ENCODE peak calls at places on chromosomes 2 and 18, in four cellular contexts. One of them, this sample, is unnamed.

GRCh38 chr2:88452151-88452851 is at the start of gene FOXI3:
- DNase-seq in Peyer's patch: no peak
- DNase-seq in astrocyte of the spinal cord: no peak
- DNase-seq in GM23338: peak
- DNase-seq in this sample: no peak

GRCh38 chr2:227864161-227864756 is 7.2 kb upstream of the DAW1 start:
- DNase-seq in Peyer's patch: no peak
- DNase-seq in astrocyte of the spinal cord: peak
- DNase-seq in GM23338: no peak
- DNase-seq in this sample: no peak

GRCh38 chr2:172375247-172375646 is 52.1 kb upstream of the ITGA6 start:
- DNase-seq in Peyer's patch: no peak
- DNase-seq in astrocyte of the spinal cord: no peak
- DNase-seq in GM23338: no peak
- DNase-seq in this sample: no peak

GRCh38 chr18:49560277-49561126 is 1.4 kb upstream of the LIPG start:
- DNase-seq in Peyer's patch: peak
- DNase-seq in astrocyte of the spinal cord: no peak
- DNase-seq in GM23338: peak
- DNase-seq in this sample: no peak

GRCh38 chr18:48605408-48605845 is 66.6 kb downstream of the CTIF start:
- DNase-seq in Peyer's patch: no peak
- DNase-seq in astrocyte of the spinal cord: peak
- DNase-seq in GM23338: peak
- DNase-seq in this sample: peak

GRCh38 chr2:60560734-60561649 is 7.5 kb upstream of the BCL11A start:
- DNase-seq in Peyer's patch: no peak
- DNase-seq in astrocyte of the spinal cord: no peak
- DNase-seq in GM23338: peak
- DNase-seq in this sample: no peak

GRCh38 chr2:22536131-22536530 is 848.8 kb upstream of the KLHL29 start:
- DNase-seq in Peyer's patch: no peak
- DNase-seq in astrocyte of the spinal cord: no peak
- DNase-seq in GM23338: no peak
- DNase-seq in this sample: no peak

GRCh38 chr2:38750793-38751042 is 443 bp downstream of the SRSF7 start:
- DNase-seq in Peyer's patch: no peak
- DNase-seq in astrocyte of the spinal cord: no peak
- DNase-seq in GM23338: peak
- DNase-seq in this sample: no peak

GRCh38 chr2:202193881-202194353 is 44.5 kb downstream of the SUMO1 start:
- DNase-seq in Peyer's patch: no peak
- DNase-seq in astrocyte of the spinal cord: no peak
- DNase-seq in GM23338: peak
- DNase-seq in this sample: no peak

GRCh38 chr2:166070231-166070630 is 57.6 kb downstream of the SCN1A start:
- DNase-seq in Peyer's patch: no peak
- DNase-seq in astrocyte of the spinal cord: no peak
- DNase-seq in GM23338: no peak
- DNase-seq in this sample: no peak

GRCh38 chr18:12748671-12749070 is 45.8 kb downstream of the PSMG2 start:
- DNase-seq in Peyer's patch: no peak
- DNase-seq in astrocyte of the spinal cord: no peak
- DNase-seq in GM23338: no peak
- DNase-seq in this sample: no peak

GRCh38 chr2:74512744-74513604 is 1.3 kb upstream of the TLX2 start:
- DNase-seq in Peyer's patch: peak
- DNase-seq in astrocyte of the spinal cord: no peak
- DNase-seq in GM23338: peak
- DNase-seq in this sample: no peak

GRCh38 chr18:58567453-58568196 is 61.3 kb downstream of the ALPK2 start:
- DNase-seq in Peyer's patch: no peak
- DNase-seq in astrocyte of the spinal cord: peak
- DNase-seq in GM23338: no peak
- DNase-seq in this sample: peak

GRCh38 chr2:18749912-18750526 is 160.7 kb upstream of the NT5C1B start:
- DNase-seq in Peyer's patch: no peak
- DNase-seq in astrocyte of the spinal cord: peak
- DNase-seq in GM23338: peak
- DNase-seq in this sample: peak

GRCh38 chr2:190313880-190314279 is 5.7 kb downstream of the HIBCH start:
- DNase-seq in Peyer's patch: no peak
- DNase-seq in astrocyte of the spinal cord: no peak
- DNase-seq in GM23338: no peak
- DNase-seq in this sample: no peak

GRCh38 chr2:201182650-201183372 is at the start of gene CASP10:
- DNase-seq in Peyer's patch: no peak
- DNase-seq in astrocyte of the spinal cord: peak
- DNase-seq in GM23338: peak
- DNase-seq in this sample: no peak

GRCh38 chr2:234689911-234690379 is 193.1 kb upstream of the ARL4C start:
- DNase-seq in Peyer's patch: no peak
- DNase-seq in astrocyte of the spinal cord: no peak
- DNase-seq in GM23338: no peak
- DNase-seq in this sample: no peak

GRCh38 chr2:28752608-28752984 is 966 bp downstream of the PPP1CB start:
- DNase-seq in Peyer's patch: no peak
- DNase-seq in astrocyte of the spinal cord: peak
- DNase-seq in GM23338: no peak
- DNase-seq in this sample: no peak

GRCh38 chr18:48952287-48953095 is 1.7 kb upstream of the SMAD7 start:
- DNase-seq in Peyer's patch: peak
- DNase-seq in astrocyte of the spinal cord: peak
- DNase-seq in GM23338: peak
- DNase-seq in this sample: peak

GRCh38 chr2:180761224-180761623 is 219.2 kb upstream of the UBE2E3 start:
- DNase-seq in Peyer's patch: no peak
- DNase-seq in astrocyte of the spinal cord: peak
- DNase-seq in GM23338: peak
- DNase-seq in this sample: peak

GRCh38 chr2:239378918-239379640 is 21.7 kb downstream of the HDAC4 start:
- DNase-seq in Peyer's patch: peak
- DNase-seq in astrocyte of the spinal cord: no peak
- DNase-seq in GM23338: no peak
- DNase-seq in this sample: no peak

GRCh38 chr2:105515581-105516415 is 116.9 kb upstream of the FHL2 start:
- DNase-seq in Peyer's patch: no peak
- DNase-seq in astrocyte of the spinal cord: no peak
- DNase-seq in GM23338: no peak
- DNase-seq in this sample: no peak

GRCh38 chr2:226185613-226186211 is 613.9 kb downstream of the IRS1 start:
- DNase-seq in Peyer's patch: no peak
- DNase-seq in astrocyte of the spinal cord: peak
- DNase-seq in GM23338: no peak
- DNase-seq in this sample: peak

DNA sequence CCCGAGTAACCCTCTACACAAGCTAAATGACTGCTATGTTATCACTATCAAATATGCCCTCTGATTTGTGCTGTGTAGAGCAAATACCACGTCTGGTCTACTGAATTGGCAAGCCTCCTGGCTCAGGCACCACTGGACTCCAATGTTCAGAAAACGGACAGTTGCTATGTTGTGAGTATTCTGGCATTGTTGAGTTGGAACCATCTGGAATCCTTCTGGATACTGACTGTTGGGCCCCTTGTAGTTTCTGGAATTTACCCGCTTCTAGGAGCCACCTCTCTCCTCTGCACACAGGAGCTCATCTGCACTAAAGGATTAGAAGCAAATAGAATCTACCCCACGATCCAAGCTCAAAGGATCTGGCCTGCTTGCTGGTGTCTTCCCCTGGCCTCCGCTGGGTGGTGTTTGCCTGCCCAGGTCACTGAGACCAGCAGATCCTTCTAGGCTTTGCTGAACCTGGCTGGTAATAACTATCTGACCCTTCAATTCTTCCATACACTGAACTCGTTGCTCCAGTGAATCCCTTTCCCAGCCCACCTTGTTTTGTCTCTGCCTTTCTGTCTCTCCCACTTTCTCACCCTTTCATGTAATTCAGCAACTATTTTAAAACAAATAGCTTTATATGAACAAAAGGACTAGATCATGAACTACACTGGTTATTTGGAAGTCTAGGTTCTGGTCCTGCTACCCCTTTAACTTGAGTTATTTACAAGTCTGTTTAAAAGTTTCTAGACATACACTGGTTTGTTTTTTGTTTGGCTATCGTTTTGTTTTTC is 2.1 kb upstream of the HAAO start:
- DNase-seq in Peyer's patch: peak
- DNase-seq in astrocyte of the spinal cord: no peak
- DNase-seq in GM23338: peak
- DNase-seq in this sample: no peak
- H3K4me3 ChIP-seq in Peyer's patch: no peak
- H3K4me3 ChIP-seq in astrocyte of the spinal cord: no peak
- H3K4me3 ChIP-seq in GM23338: peak
- H3K4me3 ChIP-seq in this sample: no peak

GRCh38 chr2:208256192-208256782 is 1.4 kb upstream of the IDH1 start:
- DNase-seq in Peyer's patch: no peak
- DNase-seq in astrocyte of the spinal cord: no peak
- DNase-seq in GM23338: peak
- DNase-seq in this sample: no peak
- TF ChIP-seq CTCF in Peyer's patch: no peak
- TF ChIP-seq CTCF in astrocyte of the spinal cord: peak
- TF ChIP-seq CTCF in GM23338: peak
- TF ChIP-seq CTCF in this sample: peak

GRCh38 chr2:44779793-44780192 is 161.7 kb upstream of the SIX3 start:
- DNase-seq in Peyer's patch: no peak
- DNase-seq in astrocyte of the spinal cord: no peak
- DNase-seq in GM23338: no peak
- DNase-seq in this sample: no peak

GRCh38 chr2:44776924-44777480 is 164.5 kb upstream of the SIX3 start:
- DNase-seq in Peyer's patch: no peak
- DNase-seq in astrocyte of the spinal cord: no peak
- DNase-seq in GM23338: no peak
- DNase-seq in this sample: no peak

GRCh38 chr2:44778671-44779476 is 162.6 kb upstream of the SIX3 start:
- DNase-seq in Peyer's patch: no peak
- DNase-seq in astrocyte of the spinal cord: no peak
- DNase-seq in GM23338: peak
- DNase-seq in this sample: no peak

GRCh38 chr2:44777542-44777941 is 164.0 kb upstream of the SIX3 start:
- DNase-seq in Peyer's patch: no peak
- DNase-seq in astrocyte of the spinal cord: no peak
- DNase-seq in GM23338: peak
- DNase-seq in this sample: no peak

GRCh38 chr2:44778221-44778654 is 163.3 kb upstream of the SIX3 start:
- DNase-seq in Peyer's patch: no peak
- DNase-seq in astrocyte of the spinal cord: no peak
- DNase-seq in GM23338: peak
- DNase-seq in this sample: no peak
- H3K4me3 ChIP-seq in Peyer's patch: no peak
- H3K4me3 ChIP-seq in astrocyte of the spinal cord: no peak
- H3K4me3 ChIP-seq in GM23338: peak
- H3K4me3 ChIP-seq in this sample: no peak

DNA sequence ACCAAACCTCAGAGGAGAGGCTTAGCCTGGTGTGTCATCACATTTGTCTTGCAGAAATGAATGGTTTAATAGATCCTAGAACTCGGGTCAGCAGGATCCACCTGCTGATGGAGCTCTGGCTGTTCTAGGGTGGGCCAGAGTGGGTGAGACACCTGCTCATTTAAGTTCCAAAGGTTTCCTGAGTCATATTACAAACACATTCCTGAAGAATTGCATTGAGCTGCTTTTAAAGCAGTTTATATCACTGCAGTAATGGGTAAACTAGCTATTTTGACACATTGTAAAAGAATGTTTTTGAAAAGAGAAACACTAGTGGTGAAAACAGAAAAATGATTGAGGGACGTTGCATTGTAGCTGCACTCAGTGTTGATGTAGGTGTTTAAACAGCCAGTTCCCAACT is 175.3 kb upstream of the TCF4 start:
- DNase-seq in Peyer's patch: no peak
- DNase-seq in astrocyte of the spinal cord: peak
- DNase-seq in GM23338: no peak
- DNase-seq in this sample: no peak
- TF ChIP-seq CTCF in Peyer's patch: no peak
- TF ChIP-seq CTCF in astrocyte of the spinal cord: no peak
- TF ChIP-seq CTCF in GM23338: no peak
- TF ChIP-seq CTCF in this sample: no peak

GRCh38 chr18:3623769-3624545 is 174.0 kb downstream of the TGIF1 start:
- DNase-seq in Peyer's patch: peak
- DNase-seq in astrocyte of the spinal cord: peak
- DNase-seq in GM23338: peak
- DNase-seq in this sample: peak
- H3K4me3 ChIP-seq in Peyer's patch: no peak
- H3K4me3 ChIP-seq in astrocyte of the spinal cord: no peak
- H3K4me3 ChIP-seq in GM23338: peak
- H3K4me3 ChIP-seq in this sample: no peak

GRCh38 chr18:22475426-22476100 is 57.8 kb upstream of the CTAGE1 start:
- DNase-seq in Peyer's patch: no peak
- DNase-seq in astrocyte of the spinal cord: no peak
- DNase-seq in GM23338: no peak
- DNase-seq in this sample: no peak
- TF ChIP-seq CTCF in Peyer's patch: no peak
- TF ChIP-seq CTCF in astrocyte of the spinal cord: no peak
- TF ChIP-seq CTCF in GM23338: no peak
- TF ChIP-seq CTCF in this sample: no peak

GRCh38 chr18:3012306-3012919 is 531 bp downstream of the LPIN2 start:
- DNase-seq in Peyer's patch: peak
- DNase-seq in astrocyte of the spinal cord: peak
- DNase-seq in GM23338: peak
- DNase-seq in this sample: no peak
- H3K4me3 ChIP-seq in Peyer's patch: peak
- H3K4me3 ChIP-seq in astrocyte of the spinal cord: peak
- H3K4me3 ChIP-seq in GM23338: peak
- H3K4me3 ChIP-seq in this sample: peak

DNA sequence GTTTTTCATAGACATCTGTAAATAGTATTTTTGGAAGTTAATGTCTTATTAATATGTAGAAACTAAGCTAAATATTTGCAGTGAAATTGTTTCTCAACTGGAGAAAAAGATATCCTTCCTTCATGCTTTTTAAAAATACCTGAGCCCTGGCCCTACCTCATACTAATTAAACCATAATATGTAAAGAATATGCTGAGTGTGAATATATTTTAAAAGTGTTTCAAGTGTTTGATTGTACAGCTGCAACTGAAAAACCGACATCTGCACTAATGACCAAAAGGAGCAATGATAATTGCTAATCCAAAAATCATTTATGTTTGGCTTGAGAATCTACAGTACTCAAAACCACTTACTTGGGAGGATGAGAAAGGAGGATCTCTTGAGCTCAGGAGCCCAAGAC is 156.7 kb downstream of the MBD5 start:
- DNase-seq in Peyer's patch: no peak
- DNase-seq in astrocyte of the spinal cord: no peak
- DNase-seq in GM23338: no peak
- DNase-seq in this sample: no peak
- TF ChIP-seq CTCF in Peyer's patch: no peak
- TF ChIP-seq CTCF in astrocyte of the spinal cord: no peak
- TF ChIP-seq CTCF in GM23338: no peak
- TF ChIP-seq CTCF in this sample: no peak